ENCODE peak calls at places on chromosomes 11 and 22, in five cellular contexts. A is PC-3; E is fibroblast of lung; O is CD4-positive, CD25-positive, alpha-beta regulatory T cell; R is upper lobe of left lung. H is an unnamed sample.

GRCh38 chr11:94134651-94135512 is 6.2 kb downstream of the PANX1 start:
- DNase-seq in A (peak), E (peak), O (no peak), R (peak), H (peak)

GRCh38 chr11:69915501-69916250 is 96.5 kb upstream of the FGF3 start:
- DNase-seq in A (peak), E (peak), O (peak), R (peak), H (peak)

GRCh38 chr11:116885951-116886629 is 48.7 kb upstream of the APOA1 start:
- DNase-seq in A (no peak), E (peak), O (no peak), R (no peak), H (no peak)

GRCh38 chr22:24583221-24583971 is 9.5 kb downstream of the LRRC75B start:
- DNase-seq in A (no peak), E (peak), O (no peak), R (no peak), H (peak)

GRCh38 chr11:73416711-73417265 is 40.6 kb downstream of the RELT start:
- DNase-seq in A (no peak), E (no peak), O (no peak), R (no peak), H (no peak)

GRCh38 chr11:117110294-117110950 is 12.2 kb upstream of the SIK3 start:
- DNase-seq in A (no peak), E (no peak), O (no peak), R (no peak), H (no peak)

GRCh38 chr11:77776455-77776854 is 44.1 kb downstream of the RSF1 start:
- DNase-seq in A (peak), E (no peak), O (peak), R (no peak), H (no peak)

GRCh38 chr22:41132555-41132954 is 40.2 kb downstream of the EP300 start:
- DNase-seq in A (no peak), E (no peak), O (no peak), R (no peak), H (no peak)

GRCh38 chr11:71250512-71251158 is 1.7 kb downstream of the SHANK2 start:
- DNase-seq in A (no peak), E (no peak), O (no peak), R (peak), H (no peak)

GRCh38 chr11:59283825-59284772 is 71.4 kb upstream of the MPEG1 start:
- DNase-seq in A (peak), E (peak), O (peak), R (peak), H (peak)

GRCh38 chr11:14783788-14784187 is 108.2 kb downstream of the CYP2R1 start:
- DNase-seq in A (no peak), E (no peak), O (no peak), R (no peak), H (no peak)

GRCh38 chr22:22791438-22792181 is 96.0 kb upstream of the IGLL5 start:
- DNase-seq in A (no peak), E (no peak), O (no peak), R (no peak), H (no peak)

GRCh38 chr11:70587095-70587389 is 188.7 kb downstream of the CTTN start:
- DNase-seq in A (no peak), E (no peak), O (no peak), R (no peak), H (no peak)

GRCh38 chr22:20089977-20090729 is 10.1 kb downstream of the DGCR8 start:
- DNase-seq in A (no peak), E (no peak), O (peak), R (no peak), H (no peak)

GRCh38 chr22:37931893-37932389 is 21.5 kb downstream of the C22orf23 start:
- DNase-seq in A (no peak), E (no peak), O (no peak), R (peak), H (peak)

GRCh38 chr11:12746593-12747097 is 72.4 kb downstream of the TEAD1 start:
- DNase-seq in A (peak), E (peak), O (no peak), R (no peak), H (peak)

GRCh38 chr22:50264104-50264745 is 2.7 kb upstream of the MAPK12 start:
- DNase-seq in A (no peak), E (no peak), O (no peak), R (no peak), H (no peak)

GRCh38 chr11:8196749-8197148 is 27.9 kb upstream of the RIC3 start:
- DNase-seq in A (no peak), E (no peak), O (no peak), R (no peak), H (no peak)

GRCh38 chr11:19393119-19393518 is 152.4 kb upstream of the E2F8 start:
- DNase-seq in A (no peak), E (no peak), O (no peak), R (no peak), H (no peak)

GRCh38 chr11:118435893-118436624 is at the start of gene KMT2A:
- DNase-seq in A (peak), E (peak), O (peak), R (peak), H (peak)

GRCh38 chr22:27107824-27108223 is 450.4 kb downstream of the MIAT start:
- DNase-seq in A (peak), E (peak), O (no peak), R (peak), H (peak)

GRCh38 chr22:41442240-41442792 is 4.3 kb downstream of the TOB2 start:
- DNase-seq in A (no peak), E (no peak), O (no peak), R (no peak), H (no peak)

GRCh38 chr11:77819921-77820564 is 479 bp downstream of the RSF1 start:
- DNase-seq in A (peak), E (peak), O (peak), R (peak), H (peak)

GRCh38 chr22:40444483-40444787 is 74.0 kb downstream of the SGSM3 start:
- DNase-seq in A (no peak), E (no peak), O (no peak), R (no peak), H (no peak)

GRCh38 chr11:120413480-120413879 is 77.3 kb downstream of the ARHGEF12 start:
- DNase-seq in A (peak), E (peak), O (no peak), R (no peak), H (no peak)

GRCh38 chr22:28594076-28594783 is 85.4 kb downstream of the TTC28 start:
- DNase-seq in A (no peak), E (no peak), O (no peak), R (no peak), H (no peak)

GRCh38 chr11:85627332-85627997 is at the start of gene DLG2:
- DNase-seq in A (peak), E (peak), O (peak), R (peak), H (peak)

GRCh38 chr11:61534025-61534900 is 25.7 kb downstream of the LRRC10B start:
- DNase-seq in A (no peak), E (no peak), O (no peak), R (no peak), H (no peak)

GRCh38 chr22:32801436-32802290 is at the start of gene TIMP3:
- DNase-seq in A (no peak), E (peak), O (no peak), R (peak), H (peak)

GRCh38 chr22:50148166-50148500 is 22.4 kb upstream of the PANX2 start:
- DNase-seq in A (no peak), E (no peak), O (no peak), R (no peak), H (no peak)

GRCh38 chr11:77999446-77999845 is 5.0 kb upstream of the INTS4 start:
- DNase-seq in A (no peak), E (no peak), O (no peak), R (no peak), H (no peak)

GRCh38 chr11:44329472-44330230 is 19.7 kb upstream of the ALX4 start:
- DNase-seq in A (no peak), E (no peak), O (no peak), R (no peak), H (no peak)

GRCh38 chr22:32185821-32186220 is 19.1 kb downstream of the RFPL2 start:
- DNase-seq in A (no peak), E (no peak), O (no peak), R (no peak), H (no peak)

GRCh38 chr11:120236169-120237107 is 3.5 kb upstream of the POU2F3 start:
- DNase-seq in A (peak), E (peak), O (no peak), R (no peak), H (no peak)

GRCh38 chr22:44131989-44132685 is 48.6 kb upstream of the PARVG start:
- DNase-seq in A (no peak), E (no peak), O (no peak), R (no peak), H (no peak)
- H3K27ac ChIP-seq in A (no peak), E (no peak), O (no peak), R (no peak), H (no peak)

GRCh38 chr22:30506507-30506968 is 1.0 kb upstream of the SEC14L4 start:
- DNase-seq in A (no peak), E (no peak), O (no peak), R (peak), H (peak)
- H3K27ac ChIP-seq in A (no peak), E (no peak), O (no peak), R (no peak), H (no peak)

DNA sequence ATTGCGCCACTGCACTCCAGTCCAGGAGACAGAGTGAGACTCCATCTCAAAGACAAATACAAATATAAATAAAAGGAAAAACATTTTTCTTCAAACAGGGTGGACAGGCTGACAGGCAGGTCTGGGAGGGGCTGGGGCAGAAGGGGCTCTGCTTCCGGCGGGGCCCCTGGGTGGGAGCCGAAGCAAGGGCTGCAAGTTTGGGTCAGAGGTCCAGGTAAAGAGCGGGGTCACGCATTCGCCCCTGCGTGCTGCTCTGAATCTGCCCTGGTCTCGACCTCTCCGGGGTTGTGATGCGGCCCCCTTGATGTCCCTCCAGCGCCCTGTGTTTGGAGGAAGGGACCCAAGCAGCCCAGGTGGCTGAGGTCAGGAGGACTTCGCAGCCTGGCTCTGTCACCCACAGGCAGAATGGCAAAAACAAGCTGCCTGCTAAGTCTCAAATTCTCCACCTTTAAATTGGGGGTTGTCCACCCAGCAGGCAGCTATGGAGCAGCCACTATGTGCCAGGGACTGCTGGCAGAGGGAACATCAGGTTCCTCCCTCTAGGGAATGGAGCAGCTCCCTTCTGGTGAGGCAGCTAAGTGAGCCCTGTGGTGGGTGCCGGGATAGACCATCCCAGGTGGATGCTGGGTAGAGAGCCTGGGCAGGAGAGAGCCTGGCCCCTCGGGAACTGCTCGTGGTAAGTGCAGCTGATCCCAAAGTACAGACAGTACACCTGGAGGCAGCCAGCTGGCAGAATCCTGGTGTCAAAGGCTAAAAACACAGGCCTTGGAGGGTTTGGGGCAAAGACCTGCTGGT is 10.3 kb upstream of the PHF21B start:
- DNase-seq in A (no peak), E (no peak), O (no peak), R (no peak), H (no peak)
- H3K27ac ChIP-seq in A (no peak), E (no peak), O (no peak), R (no peak), H (no peak)

DNA sequence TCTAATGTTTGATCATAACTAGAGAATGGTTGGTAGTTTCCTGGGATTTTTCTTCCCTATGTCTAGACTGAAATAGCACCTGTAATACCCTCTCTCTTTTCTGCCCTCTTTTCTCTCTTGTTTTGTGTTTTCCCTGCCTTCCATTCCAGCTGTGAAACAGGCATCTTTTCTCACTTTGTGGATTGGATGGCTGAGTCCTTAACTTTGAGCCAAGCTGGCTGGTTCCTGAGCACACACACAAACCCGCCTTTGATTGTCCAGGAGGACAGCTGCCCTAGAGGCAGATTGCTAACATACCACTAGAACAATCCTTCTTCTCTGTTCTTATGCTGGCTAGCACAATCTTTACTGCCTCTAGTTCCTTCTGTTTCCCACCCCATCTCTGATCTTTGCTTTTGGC is 17.7 kb downstream of the CTNND1 start:
- DNase-seq in A (peak), E (peak), O (no peak), R (no peak), H (peak)
- H3K27ac ChIP-seq in A (peak), E (peak), O (no peak), R (peak), H (peak)

GRCh38 chr11:358129-358805 is 11.0 kb upstream of the B4GALNT4 start:
- DNase-seq in A (no peak), E (no peak), O (no peak), R (no peak), H (no peak)

GRCh38 chr11:362642-363442 is 6.5 kb upstream of the B4GALNT4 start:
- DNase-seq in A (no peak), E (no peak), O (no peak), R (peak), H (no peak)

GRCh38 chr11:357582-357981 is 11.7 kb upstream of the B4GALNT4 start:
- DNase-seq in A (no peak), E (no peak), O (no peak), R (no peak), H (no peak)

GRCh38 chr11:359181-359714 is 10.1 kb upstream of the B4GALNT4 start:
- DNase-seq in A (no peak), E (no peak), O (peak), R (no peak), H (no peak)

DNA sequence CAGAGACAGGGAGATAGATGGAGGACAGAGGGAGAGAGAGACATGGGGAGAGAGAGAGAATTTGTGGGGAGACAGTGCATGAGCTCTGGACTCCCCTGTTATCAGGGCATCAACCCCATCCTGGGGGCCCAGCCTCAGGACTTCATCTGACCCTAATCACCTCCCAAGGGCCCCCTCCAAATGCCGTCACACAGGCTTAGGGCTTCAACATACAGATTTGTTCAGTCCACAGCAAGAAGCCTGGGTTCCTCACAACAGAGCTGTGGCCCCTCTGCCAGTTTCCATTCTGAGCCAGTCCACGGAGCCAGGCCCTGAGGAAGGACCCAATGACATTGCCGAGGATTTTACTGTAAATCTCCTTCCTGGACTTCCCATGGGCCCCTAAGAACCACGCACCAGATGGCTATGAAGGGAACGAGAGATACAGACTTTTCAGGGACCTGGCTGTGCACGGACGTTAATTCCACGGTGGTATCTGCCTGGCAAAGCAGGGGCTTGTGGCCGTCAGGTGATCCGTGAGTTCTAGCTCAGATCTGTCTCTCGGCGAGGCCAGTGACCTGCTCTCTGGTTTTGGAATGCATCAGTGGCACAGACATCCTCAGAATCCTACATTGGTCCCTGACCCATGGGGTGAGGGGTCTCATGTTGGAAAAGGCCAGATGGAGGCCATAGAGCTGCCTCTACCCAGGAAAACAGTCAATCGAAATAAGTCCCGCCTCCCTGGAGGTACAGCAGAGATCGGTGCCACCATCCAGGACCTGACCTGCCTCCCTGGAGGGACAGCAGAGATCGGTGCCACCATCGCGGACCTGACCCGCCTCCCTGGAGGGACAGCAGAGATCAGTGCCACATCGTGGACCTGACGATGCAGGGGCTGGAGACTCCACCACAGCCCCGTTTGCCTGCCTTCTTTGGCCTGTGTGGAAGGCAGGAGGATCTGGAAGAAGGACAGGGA is 8.7 kb upstream of the B4GALNT4 start:
- DNase-seq in A (no peak), E (no peak), O (no peak), R (no peak), H (no peak)
- H3K27ac ChIP-seq in A (no peak), E (no peak), O (no peak), R (no peak), H (no peak)

DNA sequence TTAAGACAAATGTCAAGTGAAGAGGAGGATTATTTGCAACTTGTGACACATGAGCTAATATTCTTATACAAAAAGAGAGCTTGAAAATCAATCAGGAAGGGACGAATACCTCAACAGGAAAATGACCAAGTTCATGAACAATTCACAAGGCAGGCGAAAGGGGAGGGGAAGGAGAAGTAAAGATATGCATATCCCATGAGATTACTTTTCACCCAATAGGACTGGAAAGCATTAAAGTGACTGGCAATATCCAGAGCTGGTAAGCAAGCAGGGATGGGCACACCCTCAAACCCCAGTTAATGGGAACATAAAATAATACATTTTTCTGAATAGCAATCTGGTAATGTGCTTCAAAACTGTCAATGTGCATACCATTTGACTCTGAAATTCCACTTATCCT is 129.5 kb downstream of the SLC1A2 start:
- DNase-seq in A (peak), E (peak), O (no peak), R (no peak), H (no peak)
- H3K27ac ChIP-seq in A (peak), E (peak), O (no peak), R (no peak), H (no peak)

GRCh38 chr11:101583180-101584128 is at the start of gene TRPC6:
- DNase-seq in A (no peak), E (peak), O (no peak), R (no peak), H (peak)

GRCh38 chr11:101586965-101587364 is 3.2 kb upstream of the TRPC6 start:
- DNase-seq in A (no peak), E (no peak), O (no peak), R (no peak), H (no peak)

GRCh38 chr11:101584129-101584515 is 315 bp upstream of the TRPC6 start:
- DNase-seq in A (no peak), E (no peak), O (no peak), R (no peak), H (no peak)

GRCh38 chr11:101584651-101585050 is 844 bp upstream of the TRPC6 start:
- DNase-seq in A (no peak), E (no peak), O (no peak), R (no peak), H (no peak)

DNA sequence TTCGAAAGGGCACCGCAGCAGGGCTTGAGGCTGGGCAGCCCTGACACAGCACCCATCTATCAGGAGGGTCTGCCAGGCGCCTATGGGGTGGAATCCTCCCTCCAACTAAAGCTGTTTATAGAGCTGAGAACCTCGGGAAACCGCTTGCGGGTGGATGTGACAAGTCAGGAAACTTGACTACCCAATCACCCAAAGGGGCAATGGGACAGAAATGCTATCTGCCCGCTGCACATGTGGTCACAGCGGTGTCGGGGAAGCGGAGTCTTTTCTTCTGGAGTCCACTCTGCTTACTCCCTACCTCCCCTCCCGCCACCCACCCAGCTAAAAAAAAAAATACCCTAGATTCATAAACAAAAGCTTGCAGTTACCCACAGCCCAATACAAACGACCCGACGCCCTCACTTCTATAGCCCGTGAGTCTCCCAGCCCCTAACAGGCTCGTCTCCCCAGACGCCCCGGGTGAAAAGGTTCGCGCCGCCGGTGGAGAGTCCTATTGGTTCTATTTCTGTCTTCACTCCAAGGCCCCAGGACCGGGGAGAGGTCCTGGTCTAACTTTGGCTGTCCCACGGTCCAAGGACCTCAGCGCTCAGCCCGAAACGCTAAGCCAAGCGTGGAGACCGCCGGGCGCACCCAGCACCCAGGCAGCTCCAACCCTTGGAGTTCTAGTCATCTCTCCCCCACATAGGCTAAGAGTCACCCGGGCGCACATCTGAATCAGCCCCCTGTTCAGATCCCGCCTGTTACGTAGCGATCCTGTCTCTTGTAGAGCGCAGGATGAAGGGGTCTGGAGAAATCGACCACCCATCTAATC is 1.4 kb downstream of the TRPC6 start:
- DNase-seq in A (no peak), E (no peak), O (no peak), R (no peak), H (no peak)
- H3K27ac ChIP-seq in A (no peak), E (peak), O (no peak), R (peak), H (no peak)